ENCODE peak calls at places on chromosomes 2 and 18, in nine cellular contexts. One of them, this sample, is unnamed.

GRCh38 chr2:66269166-66269565 is 165.8 kb upstream of the MEIS1 start:
- DNase-seq in lung: no peak
- DNase-seq in foreskin fibroblast: no peak
- DNase-seq in spleen: no peak
- DNase-seq in HFF-Myc: no peak
- DNase-seq in lower lobe of right lung: no peak
- DNase-seq in thoracic aorta: no peak
- DNase-seq in fibroblast of lung: no peak
- DNase-seq in AG04449: no peak
- DNase-seq in this sample: no peak

GRCh38 chr2:224086226-224086911 is 47.3 kb upstream of the SERPINE2 start:
- DNase-seq in thoracic aorta: no peak
- DNase-seq in lung: no peak
- DNase-seq in foreskin fibroblast: peak; percentile 93
- DNase-seq in fibroblast of lung: peak; percentile 93
- DNase-seq in lower lobe of right lung: no peak
- DNase-seq in HFF-Myc: peak; percentile 85
- DNase-seq in AG04449: peak; percentile 73
- DNase-seq in spleen: no peak
- DNase-seq in this sample: peak; percentile 93

GRCh38 chr2:219495531-219496122 is 3.1 kb upstream of the GMPPA start:
- DNase-seq in HFF-Myc: no peak
- DNase-seq in spleen: no peak
- DNase-seq in foreskin fibroblast: peak; percentile 54
- DNase-seq in lower lobe of right lung: no peak
- DNase-seq in lung: no peak
- DNase-seq in thoracic aorta: no peak
- DNase-seq in fibroblast of lung: peak; percentile 73
- DNase-seq in AG04449: no peak
- DNase-seq in this sample: peak; percentile 83

GRCh38 chr2:29420999-29421856 is 306.0 kb downstream of the CLIP4 start:
- DNase-seq in lower lobe of right lung: no peak
- DNase-seq in foreskin fibroblast: peak; percentile 22
- DNase-seq in HFF-Myc: no peak
- DNase-seq in spleen: no peak
- DNase-seq in fibroblast of lung: peak; percentile 3
- DNase-seq in AG04449: no peak
- DNase-seq in thoracic aorta: no peak
- DNase-seq in lung: no peak
- DNase-seq in this sample: no peak

GRCh38 chr18:39162013-39162412 is 1596.4 kb upstream of the CELF4 start:
- DNase-seq in AG04449: no peak
- DNase-seq in spleen: no peak
- DNase-seq in foreskin fibroblast: no peak
- DNase-seq in thoracic aorta: no peak
- DNase-seq in fibroblast of lung: no peak
- DNase-seq in lower lobe of right lung: no peak
- DNase-seq in lung: no peak
- DNase-seq in HFF-Myc: no peak
- DNase-seq in this sample: no peak

GRCh38 chr18:3623769-3624545 is 174.0 kb downstream of the TGIF1 start:
- DNase-seq in fibroblast of lung: peak; percentile 96
- DNase-seq in HFF-Myc: peak; percentile 87
- DNase-seq in foreskin fibroblast: peak; percentile 95
- DNase-seq in thoracic aorta: peak; percentile 68
- DNase-seq in lower lobe of right lung: peak; percentile 71
- DNase-seq in lung: peak; percentile 74
- DNase-seq in spleen: no peak
- DNase-seq in AG04449: peak; percentile 95
- DNase-seq in this sample: peak; percentile 98

GRCh38 chr2:75403991-75404428 is 156.7 kb downstream of the EVA1A start:
- DNase-seq in lung: no peak
- DNase-seq in lower lobe of right lung: no peak
- DNase-seq in HFF-Myc: peak; percentile 53
- DNase-seq in fibroblast of lung: peak; percentile 66
- DNase-seq in thoracic aorta: no peak
- DNase-seq in AG04449: no peak
- DNase-seq in spleen: no peak
- DNase-seq in foreskin fibroblast: peak; percentile 27
- DNase-seq in this sample: peak; percentile 56

GRCh38 chr18:54117853-54118773 is 106.4 kb downstream of the MBD2 start:
- DNase-seq in lung: no peak
- DNase-seq in HFF-Myc: no peak
- DNase-seq in lower lobe of right lung: no peak
- DNase-seq in AG04449: no peak
- DNase-seq in thoracic aorta: no peak
- DNase-seq in foreskin fibroblast: no peak
- DNase-seq in fibroblast of lung: peak; percentile 61
- DNase-seq in spleen: no peak
- DNase-seq in this sample: peak; percentile 20

GRCh38 chr18:22403950-22404349 is 13.8 kb downstream of the CTAGE1 start:
- DNase-seq in spleen: no peak
- DNase-seq in lower lobe of right lung: no peak
- DNase-seq in AG04449: no peak
- DNase-seq in lung: no peak
- DNase-seq in fibroblast of lung: no peak
- DNase-seq in HFF-Myc: no peak
- DNase-seq in foreskin fibroblast: no peak
- DNase-seq in thoracic aorta: no peak
- DNase-seq in this sample: no peak

GRCh38 chr2:30412392-30413321 is 34.4 kb upstream of the LCLAT1 start:
- DNase-seq in AG04449: no peak
- DNase-seq in fibroblast of lung: peak; percentile 60
- DNase-seq in thoracic aorta: no peak
- DNase-seq in lung: no peak
- DNase-seq in foreskin fibroblast: peak; percentile 20
- DNase-seq in spleen: no peak
- DNase-seq in HFF-Myc: no peak
- DNase-seq in lower lobe of right lung: no peak
- DNase-seq in this sample: peak; percentile 81

GRCh38 chr2:52454962-52455361 is 1312.6 kb upstream of the CHAC2 start:
- DNase-seq in lower lobe of right lung: no peak
- DNase-seq in foreskin fibroblast: no peak
- DNase-seq in spleen: no peak
- DNase-seq in AG04449: no peak
- DNase-seq in fibroblast of lung: peak; percentile 10
- DNase-seq in HFF-Myc: no peak
- DNase-seq in thoracic aorta: no peak
- DNase-seq in lung: no peak
- DNase-seq in this sample: no peak

GRCh38 chr2:41659758-41660157 is 388.1 kb upstream of the PKDCC start:
- DNase-seq in AG04449: no peak
- DNase-seq in foreskin fibroblast: no peak
- DNase-seq in thoracic aorta: no peak
- DNase-seq in fibroblast of lung: no peak
- DNase-seq in lower lobe of right lung: no peak
- DNase-seq in HFF-Myc: no peak
- DNase-seq in spleen: no peak
- DNase-seq in lung: no peak
- DNase-seq in this sample: no peak

GRCh38 chr2:222655406-222655747 is 515 bp downstream of the FARSB start:
- DNase-seq in spleen: no peak
- DNase-seq in lower lobe of right lung: no peak
- DNase-seq in thoracic aorta: no peak
- DNase-seq in fibroblast of lung: peak; percentile 19
- DNase-seq in lung: no peak
- DNase-seq in foreskin fibroblast: peak; percentile 12
- DNase-seq in HFF-Myc: no peak
- DNase-seq in AG04449: no peak
- DNase-seq in this sample: peak; percentile 29

GRCh38 chr2:126749537-126749936 is 93.6 kb downstream of the GYPC start:
- DNase-seq in fibroblast of lung: peak; percentile 12
- DNase-seq in lower lobe of right lung: no peak
- DNase-seq in spleen: no peak
- DNase-seq in thoracic aorta: no peak
- DNase-seq in AG04449: no peak
- DNase-seq in lung: peak; percentile 22
- DNase-seq in foreskin fibroblast: no peak
- DNase-seq in HFF-Myc: no peak
- DNase-seq in this sample: peak; percentile 17

GRCh38 chr2:165203689-165204559 is at the start of gene SCN3A:
- DNase-seq in HFF-Myc: peak; percentile 30
- DNase-seq in lower lobe of right lung: no peak
- DNase-seq in spleen: no peak
- DNase-seq in lung: no peak
- DNase-seq in thoracic aorta: no peak
- DNase-seq in AG04449: no peak
- DNase-seq in foreskin fibroblast: peak; percentile 10
- DNase-seq in fibroblast of lung: peak; percentile 47
- DNase-seq in this sample: peak; percentile 34

GRCh38 chr2:190837991-190838390 is 42.6 kb upstream of the GLS start:
- DNase-seq in spleen: no peak
- DNase-seq in lower lobe of right lung: no peak
- DNase-seq in AG04449: no peak
- DNase-seq in lung: no peak
- DNase-seq in thoracic aorta: no peak
- DNase-seq in fibroblast of lung: peak; percentile 17
- DNase-seq in foreskin fibroblast: no peak
- DNase-seq in HFF-Myc: no peak
- DNase-seq in this sample: peak; percentile 58

GRCh38 chr2:383888-384287 is 96.0 kb upstream of the ALKAL2 start:
- DNase-seq in HFF-Myc: no peak
- DNase-seq in thoracic aorta: no peak
- DNase-seq in lung: peak; percentile 19
- DNase-seq in spleen: no peak
- DNase-seq in AG04449: no peak
- DNase-seq in fibroblast of lung: no peak
- DNase-seq in lower lobe of right lung: no peak
- DNase-seq in foreskin fibroblast: no peak
- DNase-seq in this sample: no peak

GRCh38 chr2:143692162-143692561 is 562.9 kb downstream of the ARHGAP15 start:
- DNase-seq in foreskin fibroblast: no peak
- DNase-seq in HFF-Myc: no peak
- DNase-seq in lung: no peak
- DNase-seq in fibroblast of lung: no peak
- DNase-seq in AG04449: no peak
- DNase-seq in spleen: no peak
- DNase-seq in lower lobe of right lung: no peak
- DNase-seq in thoracic aorta: no peak
- DNase-seq in this sample: no peak
- H3K4me3 ChIP-seq in foreskin fibroblast: no peak overlapping the region
- H3K4me3 ChIP-seq in HFF-Myc: no peak overlapping the region
- H3K4me3 ChIP-seq in lung: no peak overlapping the region
- H3K4me3 ChIP-seq in fibroblast of lung: no peak overlapping the region
- H3K4me3 ChIP-seq in AG04449: no peak overlapping the region
- H3K4me3 ChIP-seq in spleen: no peak overlapping the region
- H3K4me3 ChIP-seq in lower lobe of right lung: no peak overlapping the region
- H3K4me3 ChIP-seq in thoracic aorta: no peak overlapping the region
- H3K4me3 ChIP-seq in this sample: no peak overlapping the region

GRCh38 chr2:83953661-83954060 is 505.4 kb downstream of the SUCLG1 start:
- DNase-seq in thoracic aorta: no peak
- DNase-seq in lower lobe of right lung: no peak
- DNase-seq in fibroblast of lung: no peak
- DNase-seq in spleen: no peak
- DNase-seq in lung: no peak
- DNase-seq in AG04449: no peak
- DNase-seq in HFF-Myc: no peak
- DNase-seq in foreskin fibroblast: no peak
- DNase-seq in this sample: no peak
- H3K4me3 ChIP-seq in thoracic aorta: no peak overlapping the region
- H3K4me3 ChIP-seq in lower lobe of right lung: no peak overlapping the region
- H3K4me3 ChIP-seq in fibroblast of lung: no peak overlapping the region
- H3K4me3 ChIP-seq in spleen: no peak overlapping the region
- H3K4me3 ChIP-seq in lung: no peak overlapping the region
- H3K4me3 ChIP-seq in AG04449: no peak overlapping the region
- H3K4me3 ChIP-seq in HFF-Myc: no peak overlapping the region
- H3K4me3 ChIP-seq in foreskin fibroblast: no peak overlapping the region
- H3K4me3 ChIP-seq in this sample: no peak overlapping the region

GRCh38 chr2:46072146-46072820 is 224.9 kb upstream of the EPAS1 start:
- DNase-seq in foreskin fibroblast: no peak
- DNase-seq in HFF-Myc: no peak
- DNase-seq in thoracic aorta: no peak
- DNase-seq in fibroblast of lung: peak; percentile 52
- DNase-seq in AG04449: peak; percentile 77
- DNase-seq in lung: no peak
- DNase-seq in lower lobe of right lung: no peak
- DNase-seq in spleen: no peak
- DNase-seq in this sample: peak; percentile 62

GRCh38 chr2:46075848-46076247 is 221.4 kb upstream of the EPAS1 start:
- DNase-seq in spleen: no peak
- DNase-seq in AG04449: no peak
- DNase-seq in lung: no peak
- DNase-seq in lower lobe of right lung: no peak
- DNase-seq in HFF-Myc: no peak
- DNase-seq in foreskin fibroblast: no peak
- DNase-seq in thoracic aorta: no peak
- DNase-seq in fibroblast of lung: no peak
- DNase-seq in this sample: no peak

GRCh38 chr2:46074501-46074900 is 222.7 kb upstream of the EPAS1 start:
- DNase-seq in lower lobe of right lung: no peak
- DNase-seq in thoracic aorta: no peak
- DNase-seq in lung: no peak
- DNase-seq in foreskin fibroblast: no peak
- DNase-seq in spleen: no peak
- DNase-seq in fibroblast of lung: no peak
- DNase-seq in HFF-Myc: no peak
- DNase-seq in AG04449: no peak
- DNase-seq in this sample: no peak

GRCh38 chr2:46071074-46071473 is 226.1 kb upstream of the EPAS1 start:
- DNase-seq in AG04449: no peak
- DNase-seq in spleen: no peak
- DNase-seq in thoracic aorta: no peak
- DNase-seq in lung: no peak
- DNase-seq in HFF-Myc: no peak
- DNase-seq in foreskin fibroblast: no peak
- DNase-seq in fibroblast of lung: no peak
- DNase-seq in lower lobe of right lung: no peak
- DNase-seq in this sample: no peak

DNA sequence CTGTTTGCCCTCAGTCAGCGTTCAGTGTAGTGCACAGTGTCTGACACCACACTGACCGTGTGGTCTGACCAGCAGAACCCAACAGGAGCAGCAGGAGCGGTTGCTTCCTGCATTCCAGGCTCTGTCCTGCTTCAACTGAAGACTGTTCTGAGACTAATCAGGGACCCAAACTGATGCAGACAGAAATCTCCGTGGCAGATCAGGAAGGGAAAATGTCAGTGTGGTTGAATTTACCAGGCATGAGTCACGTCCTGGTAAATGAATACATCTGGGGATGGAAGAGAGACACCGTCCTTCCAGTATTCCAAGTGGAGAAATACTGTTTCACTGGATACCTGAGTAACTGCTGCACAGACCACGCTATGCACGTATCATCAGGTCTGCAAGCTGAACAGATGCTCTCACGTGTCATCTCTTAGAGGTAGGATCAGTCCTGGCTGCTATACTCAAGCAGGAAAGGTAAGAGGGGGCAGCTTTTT is 223.6 kb upstream of the EPAS1 start:
- DNase-seq in HFF-Myc: peak; percentile 98
- DNase-seq in foreskin fibroblast: peak; percentile 94
- DNase-seq in lower lobe of right lung: no peak
- DNase-seq in fibroblast of lung: peak; percentile 89
- DNase-seq in lung: no peak
- DNase-seq in AG04449: peak; percentile 93
- DNase-seq in spleen: no peak
- DNase-seq in thoracic aorta: no peak
- DNase-seq in this sample: peak; percentile 98
- H3K4me3 ChIP-seq in HFF-Myc: peak overlapping the region; percentile 14
- H3K4me3 ChIP-seq in foreskin fibroblast: no peak overlapping the region
- H3K4me3 ChIP-seq in lower lobe of right lung: peak overlapping the region; percentile 40
- H3K4me3 ChIP-seq in fibroblast of lung: peak overlapping the region; percentile 10
- H3K4me3 ChIP-seq in lung: peak overlapping the region; percentile 22
- H3K4me3 ChIP-seq in AG04449: peak overlapping the region; percentile 48
- H3K4me3 ChIP-seq in spleen: no peak overlapping the region
- H3K4me3 ChIP-seq in thoracic aorta: no peak overlapping the region
- H3K4me3 ChIP-seq in this sample: peak overlapping the region; percentile 52

GRCh38 chr2:205975082-205975949 is 110.7 kb downstream of the INO80D start:
- DNase-seq in HFF-Myc: no peak
- DNase-seq in foreskin fibroblast: no peak
- DNase-seq in spleen: no peak
- DNase-seq in fibroblast of lung: peak; percentile 75
- DNase-seq in lower lobe of right lung: no peak
- DNase-seq in lung: no peak
- DNase-seq in thoracic aorta: no peak
- DNase-seq in AG04449: no peak
- DNase-seq in this sample: peak; percentile 34
- H3K4me3 ChIP-seq in HFF-Myc: no peak overlapping the region
- H3K4me3 ChIP-seq in foreskin fibroblast: no peak overlapping the region
- H3K4me3 ChIP-seq in spleen: no peak overlapping the region
- H3K4me3 ChIP-seq in fibroblast of lung: no peak overlapping the region
- H3K4me3 ChIP-seq in lower lobe of right lung: no peak overlapping the region
- H3K4me3 ChIP-seq in lung: no peak overlapping the region
- H3K4me3 ChIP-seq in thoracic aorta: no peak overlapping the region
- H3K4me3 ChIP-seq in AG04449: no peak overlapping the region
- H3K4me3 ChIP-seq in this sample: no peak overlapping the region